ENCODE peak calls at places on chromosomes 6 and 20, in eight cellular contexts. X is fibroblast of mammary gland, A is A549, B is uterus, M is fibroblast of lung, W is fibroblast of the aortic adventitia, R is coronary artery, P is colonic mucosa. N is an unnamed sample.

GRCh38 chr6:35017461-35018183 is 123.5 kb downstream of the TCP11 start:
- DNase-seq in P (no peak), M (peak; percentile 62), B (peak; percentile 73), W (peak; percentile 46), R (peak; percentile 87), X (peak; percentile 56), A (no peak), N (peak; percentile 72)

GRCh38 chr20:58883243-58883691 is 30.8 kb downstream of the GNAS start:
- DNase-seq in A (no peak), W (no peak), R (no peak), M (no peak), P (no peak), X (no peak), B (no peak), N (peak; percentile 50)

GRCh38 chr6:146990284-146990683 is 213.9 kb upstream of the STXBP5 start:
- DNase-seq in P (no peak), W (peak; percentile 85), B (no peak), R (no peak), X (peak; percentile 52), M (peak; percentile 42), A (no peak), N (peak; percentile 77)

GRCh38 chr6:35368038-35368887 is 25.9 kb downstream of the PPARD start:
- DNase-seq in B (no peak), X (peak; percentile 83), P (no peak), W (peak; percentile 95), R (no peak), M (no peak), A (no peak), N (peak; percentile 58)

GRCh38 chr6:157273756-157274088 is 49.6 kb downstream of the TMEM242 start:
- DNase-seq in M (peak; percentile 35), P (peak; percentile 66), B (peak; percentile 62), A (peak; percentile 70), R (no peak), X (no peak), W (no peak), N (peak; percentile 56)

GRCh38 chr6:167350731-167351655 is 26.1 kb downstream of the TTLL2 start:
- DNase-seq in X (peak; percentile 49), A (peak; percentile 41), W (peak; percentile 51), B (peak; percentile 70), R (no peak), M (peak; percentile 37), P (peak; percentile 91), N (peak; percentile 54)

GRCh38 chr20:37351689-37352610 is 6.0 kb downstream of the SRC start:
- DNase-seq in W (no peak), A (no peak), X (no peak), P (no peak), B (no peak), R (peak; percentile 52), M (no peak), N (no peak)

GRCh38 chr6:63573899-63574553 is 1.7 kb downstream of the LOC128125822 start:
- DNase-seq in R (no peak), W (peak; percentile 77), M (peak; percentile 68), A (no peak), X (peak; percentile 71), B (no peak), P (peak; percentile 77), N (peak; percentile 78)

GRCh38 chr6:158095031-158095430 is 73.0 kb downstream of the SERAC1 start:
- DNase-seq in P (no peak), A (no peak), R (no peak), B (no peak), X (peak; percentile 11), M (no peak), W (no peak), N (peak; percentile 25)

GRCh38 chr20:3706774-3707507 is 5.5 kb downstream of the SIGLEC1 start:
- DNase-seq in X (peak; percentile 30), P (no peak), R (no peak), W (peak; percentile 51), B (no peak), A (no peak), M (peak; percentile 28), N (no peak)

GRCh38 chr20:19079536-19080299 is 132.7 kb upstream of the SLC24A3 start:
- DNase-seq in M (peak; percentile 3), B (no peak), X (peak; percentile 2), W (no peak), P (no peak), A (no peak), R (no peak), N (no peak)

GRCh38 chr6:168956884-168957730 is 296.5 kb downstream of the THBS2 start:
- DNase-seq in M (peak; percentile 84), A (peak; percentile 46), P (peak; percentile 60), X (peak; percentile 86), W (peak; percentile 92), R (no peak), B (peak; percentile 80), N (peak; percentile 92)

GRCh38 chr6:32192608-32193039 is at the start of gene GPSM3:
- DNase-seq in A (no peak), B (no peak), P (peak; percentile 69), R (peak; percentile 79), X (no peak), W (no peak), M (peak; percentile 37), N (peak; percentile 56)

GRCh38 chr20:37643400-37643799 is 50.4 kb upstream of the CTNNBL1 start:
- DNase-seq in A (no peak), B (no peak), R (no peak), W (peak; percentile 15), X (peak; percentile 9), P (no peak), M (peak; percentile 1), N (no peak)

GRCh38 chr6:87558446-87558845 is 31.3 kb downstream of the RARS2 start:
- DNase-seq in X (no peak), B (no peak), M (peak; percentile 11), P (no peak), A (no peak), W (no peak), R (no peak), N (peak; percentile 42)

GRCh38 chr6:108728826-108729225 is 119.4 kb upstream of the ARMC2 start:
- DNase-seq in W (no peak), P (no peak), B (no peak), X (no peak), R (peak; percentile 46), A (no peak), M (no peak), N (no peak)

GRCh38 chr20:45174434-45175364 is at the start of gene PI3:
- DNase-seq in B (no peak), M (no peak), P (peak; percentile 78), A (no peak), R (no peak), W (peak; percentile 32), X (peak; percentile 37), N (no peak)

GRCh38 chr20:37430778-37431460 is 85.0 kb downstream of the SRC start:
- DNase-seq in M (no peak), B (no peak), R (no peak), W (no peak), A (no peak), X (no peak), P (no peak), N (no peak)

GRCh38 chr20:50281831-50282591 is 91.4 kb downstream of the CEBPB start:
- DNase-seq in X (no peak), W (no peak), A (no peak), R (no peak), B (no peak), P (no peak), M (no peak), N (no peak)
- TF ChIP-seq CTCF in X (no peak), W (no peak), A (peak; percentile 19), R (no peak), B (no peak), P (no peak), M (peak; percentile 17), N (peak; percentile 19)

DNA sequence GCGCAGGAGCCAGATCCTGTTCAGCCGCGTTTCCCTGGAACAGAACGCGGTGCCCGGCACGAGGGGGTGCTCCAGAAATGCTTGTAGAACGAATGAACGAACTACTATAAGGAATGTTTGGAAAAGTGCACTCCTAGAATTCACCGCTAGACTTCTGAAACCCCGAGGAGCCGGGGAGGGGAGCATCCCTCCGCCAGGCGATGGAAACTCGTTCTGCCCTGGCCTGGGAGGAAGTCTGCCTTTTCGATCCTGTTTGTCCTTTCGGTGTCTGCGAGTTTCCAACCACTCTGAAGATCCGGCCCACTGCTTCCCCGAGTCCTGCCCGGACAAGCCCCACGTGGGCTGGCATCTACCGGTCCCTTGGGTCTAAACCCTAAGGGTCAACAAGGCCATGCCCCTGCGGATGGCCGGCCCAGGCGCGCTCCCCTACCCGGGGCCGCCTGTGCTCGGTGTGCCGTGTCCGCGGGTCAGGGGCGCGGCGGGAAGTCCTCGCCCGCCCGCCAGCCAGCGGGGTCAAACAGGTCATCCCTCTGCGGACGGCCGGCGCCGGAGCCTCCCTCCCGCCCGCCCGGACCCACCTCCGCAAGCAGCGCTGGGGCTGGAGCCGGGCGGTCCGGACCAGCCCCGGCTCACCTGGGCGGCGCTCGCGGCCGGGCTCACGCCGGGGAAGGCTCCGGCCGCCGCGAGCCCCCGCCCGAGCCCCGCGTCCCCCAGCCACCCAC is 521 bp downstream of the SULF2 start:
- DNase-seq in P (peak; percentile 43), A (peak; percentile 80), B (peak; percentile 45), W (peak; percentile 45), R (no peak), X (peak; percentile 32), M (peak; percentile 28), N (peak; percentile 36)
- H3K4me3 ChIP-seq in P (peak overlapping the region; percentile 73), A (peak overlapping the region; percentile 69), B (peak overlapping the region; percentile 41), W (peak overlapping the region; percentile 59), R (peak overlapping the region; percentile 92), X (peak overlapping the region; percentile 20), M (no peak overlapping the region), N (peak overlapping the region; percentile 50)

DNA sequence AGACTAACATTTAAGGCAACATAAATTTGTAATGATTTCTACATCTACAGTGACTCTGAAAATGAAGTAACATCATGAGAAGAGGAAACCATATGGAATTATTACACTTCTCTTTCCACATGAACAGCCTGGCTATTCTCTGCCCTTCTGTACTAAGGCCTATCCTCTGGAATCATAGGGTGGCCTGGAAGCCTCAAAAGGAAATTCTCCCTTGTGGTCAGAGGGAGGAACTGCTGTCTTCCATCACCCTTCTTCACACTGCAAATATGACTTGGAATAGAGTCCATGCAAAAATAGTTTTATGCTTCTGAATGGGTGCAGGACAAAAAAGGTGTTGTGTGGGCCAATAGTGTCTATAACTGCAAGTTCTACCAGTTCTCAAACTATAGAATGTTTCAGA is 44.6 kb upstream of the SH3BGRL2 start:
- DNase-seq in W (peak; percentile 33), X (peak; percentile 49), P (no peak), A (peak; percentile 15), R (no peak), B (no peak), M (peak; percentile 55), N (peak; percentile 71)
- TF ChIP-seq CTCF in W (peak; percentile 64), X (peak; percentile 69), P (peak; percentile 53), A (no peak), R (no peak), B (no peak), M (peak; percentile 69), N (peak; percentile 77)

GRCh38 chr6:85390105-85390728 is 59.7 kb upstream of the NT5E start:
- DNase-seq in P (peak; percentile 79), W (peak; percentile 37), B (no peak), M (no peak), A (no peak), X (peak; percentile 18), R (no peak), N (no peak)

GRCh38 chr6:85389180-85389797 is 60.6 kb upstream of the NT5E start:
- DNase-seq in M (no peak), B (no peak), W (no peak), P (no peak), R (no peak), A (no peak), X (no peak), N (no peak)

GRCh38 chr6:85390775-85391174 is 59.1 kb upstream of the NT5E start:
- DNase-seq in B (no peak), A (no peak), M (peak; percentile 55), P (no peak), X (peak; percentile 18), W (peak; percentile 66), R (no peak), N (peak; percentile 67)

GRCh38 chr6:85394853-85395538 is 54.9 kb upstream of the NT5E start:
- DNase-seq in X (no peak), P (no peak), A (no peak), M (peak; percentile 67), R (no peak), B (no peak), W (peak; percentile 83), N (peak; percentile 29)

GRCh38 chr6:85392379-85392778 is 57.5 kb upstream of the NT5E start:
- DNase-seq in B (no peak), R (no peak), P (no peak), W (no peak), M (no peak), A (no peak), X (no peak), N (no peak)
- H3K4me3 ChIP-seq in B (no peak overlapping the region), R (no peak overlapping the region), P (no peak overlapping the region), W (no peak overlapping the region), M (no peak overlapping the region), A (no peak overlapping the region), X (no peak overlapping the region), N (no peak overlapping the region)